ENCODE peak calls at places on chromosome 21, in six cellular contexts. W, C, Z, Q, V and P are unnamed samples.

GRCh38 chr21:25507522-25507921 is 99.8 kb downstream of the MRPL39 start:
- DNase-seq in W (peak; percentile 2), Z (no peak), Q (no peak), C (no peak), V (no peak), P (peak; percentile 5)

GRCh38 chr21:15023782-15024181 is 41.0 kb downstream of the NRIP1 start:
- DNase-seq in V (no peak), Z (no peak), C (no peak), Q (no peak), W (no peak), P (no peak)

GRCh38 chr21:39118604-39119215 is 64.5 kb downstream of the PSMG1 start:
- DNase-seq in V (no peak), Q (no peak), W (no peak), Z (no peak), C (no peak), P (no peak)

GRCh38 chr21:42806489-42807140 is 72.7 kb downstream of the WDR4 start:
- DNase-seq in C (no peak), W (no peak), V (no peak), Z (no peak), Q (no peak), P (no peak)

GRCh38 chr21:36968414-36968813 is 1.9 kb upstream of the HLCS start:
- DNase-seq in Z (no peak), C (no peak), W (no peak), Q (no peak), V (no peak), P (no peak)

GRCh38 chr21:38472709-38473108 is 25.6 kb downstream of the ERG start:
- DNase-seq in W (no peak), Z (no peak), Q (no peak), C (no peak), V (no peak), P (no peak)

GRCh38 chr21:38228115-38228514 is 28.7 kb upstream of the KCNJ15 start:
- DNase-seq in C (no peak), Q (no peak), W (no peak), V (no peak), Z (no peak), P (no peak)

GRCh38 chr21:24594082-24594481 is 1013.2 kb downstream of the MRPL39 start:
- DNase-seq in C (no peak), W (no peak), Q (peak; percentile 3), Z (no peak), V (no peak), P (no peak)

GRCh38 chr21:36125513-36126121 is 9.3 kb upstream of the CBR3 start:
- DNase-seq in Q (peak; percentile 67), Z (peak; percentile 58), V (no peak), W (peak; percentile 51), C (peak; percentile 32), P (peak; percentile 63)

GRCh38 chr21:23578027-23578426 is 2029.3 kb downstream of the MRPL39 start:
- DNase-seq in Q (no peak), W (no peak), V (no peak), Z (no peak), C (no peak), P (no peak)

GRCh38 chr21:36707763-36708511 is 9.0 kb downstream of the SIM2 start:
- DNase-seq in Z (no peak), C (no peak), W (no peak), Q (no peak), V (no peak), P (no peak)

GRCh38 chr21:39384674-39385298 is 35.9 kb upstream of the HMGN1 start:
- DNase-seq in Z (peak; percentile 45), C (peak; percentile 12), Q (no peak), W (no peak), V (no peak), P (peak; percentile 72)

GRCh38 chr21:16942703-16943102 is 570.1 kb upstream of the CXADR start:
- DNase-seq in V (no peak), Z (peak; percentile 26), Q (no peak), W (peak; percentile 28), C (peak; percentile 35), P (peak; percentile 0)

GRCh38 chr21:32189688-32190483 is 89.0 kb downstream of the MIS18A start:
- DNase-seq in W (no peak), C (no peak), Q (no peak), V (no peak), Z (no peak), P (no peak)

GRCh38 chr21:37367758-37368535 is 1.4 kb downstream of the DYRK1A start:
- DNase-seq in Q (peak; percentile 71), C (no peak), V (no peak), W (no peak), Z (peak; percentile 49), P (peak; percentile 60)

GRCh38 chr21:24023936-24024335 is 1583.3 kb downstream of the MRPL39 start:
- DNase-seq in V (no peak), W (no peak), C (no peak), Z (peak; percentile 17), Q (no peak), P (no peak)

GRCh38 chr21:32800056-32800455 is 28.5 kb upstream of the PAXBP1 start:
- DNase-seq in W (no peak), Q (no peak), Z (no peak), V (no peak), C (no peak), P (no peak)

GRCh38 chr21:42847726-42848125 is 31.6 kb downstream of the WDR4 start:
- DNase-seq in C (no peak), Q (no peak), V (no peak), W (no peak), Z (no peak), P (no peak)

GRCh38 chr21:33634254-33634653 is 7.3 kb downstream of the CRYZL1 start:
- DNase-seq in Q (no peak), Z (no peak), V (no peak), C (no peak), W (no peak), P (no peak)

GRCh38 chr21:36709030-36709867 is 10.3 kb downstream of the SIM2 start:
- DNase-seq in C (no peak), V (no peak), Q (no peak), Z (no peak), W (no peak), P (no peak)

GRCh38 chr21:32463889-32464300 is 51.4 kb downstream of the EVA1C start:
- DNase-seq in V (no peak), Z (peak; percentile 95), C (peak; percentile 82), Q (no peak), W (peak; percentile 90), P (no peak)

GRCh38 chr21:46064870-46065214 is 33.1 kb upstream of the COL6A2 start:
- DNase-seq in W (no peak), Z (no peak), V (no peak), Q (no peak), C (no peak), P (no peak)

GRCh38 chr21:46065993-46066842 is 31.7 kb upstream of the COL6A2 start:
- DNase-seq in Q (peak; percentile 27), C (no peak), W (no peak), Z (no peak), V (no peak), P (no peak)

GRCh38 chr21:46066843-46067331 is 31.0 kb upstream of the COL6A2 start:
- DNase-seq in W (no peak), V (no peak), C (no peak), Q (no peak), Z (no peak), P (no peak)

GRCh38 chr21:46063734-46064680 is 33.9 kb upstream of the COL6A2 start:
- DNase-seq in Z (no peak), Q (no peak), V (no peak), C (no peak), W (no peak), P (no peak)

GRCh38 chr21:46065215-46065992 is 32.5 kb upstream of the COL6A2 start:
- DNase-seq in C (no peak), V (no peak), Q (no peak), W (no peak), Z (no peak), P (no peak)
- TF ChIP-seq MAX in C (no peak), V (no peak), Q (no peak), W (no peak), Z (no peak), P (no peak)

DNA sequence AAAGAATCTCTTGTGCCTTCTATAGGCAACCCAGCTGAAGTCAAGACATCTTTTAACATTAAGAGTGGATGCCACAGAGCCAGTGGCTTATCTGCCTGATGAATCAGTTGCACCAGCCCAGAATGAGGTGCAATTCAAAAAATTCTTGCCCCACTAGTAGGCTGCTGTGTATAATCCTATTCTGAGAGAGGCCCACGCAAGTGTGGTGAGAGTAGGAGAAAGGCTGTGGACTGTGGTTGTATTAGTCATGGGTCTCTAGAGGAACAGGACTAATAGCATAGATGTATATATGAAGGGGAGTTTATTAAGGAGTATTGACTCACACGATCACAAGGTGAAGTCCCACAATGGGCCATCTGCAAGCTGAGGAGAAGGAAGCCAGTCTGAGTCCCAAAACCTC is 216.4 kb downstream of the LTN1 start:
- DNase-seq in W (no peak), Q (no peak), C (no peak), Z (no peak), V (no peak), P (peak; percentile 12)
- TF ChIP-seq MYC in W (no peak), Q (no peak), C (no peak), Z (no peak), V (no peak), P (no peak)

DNA sequence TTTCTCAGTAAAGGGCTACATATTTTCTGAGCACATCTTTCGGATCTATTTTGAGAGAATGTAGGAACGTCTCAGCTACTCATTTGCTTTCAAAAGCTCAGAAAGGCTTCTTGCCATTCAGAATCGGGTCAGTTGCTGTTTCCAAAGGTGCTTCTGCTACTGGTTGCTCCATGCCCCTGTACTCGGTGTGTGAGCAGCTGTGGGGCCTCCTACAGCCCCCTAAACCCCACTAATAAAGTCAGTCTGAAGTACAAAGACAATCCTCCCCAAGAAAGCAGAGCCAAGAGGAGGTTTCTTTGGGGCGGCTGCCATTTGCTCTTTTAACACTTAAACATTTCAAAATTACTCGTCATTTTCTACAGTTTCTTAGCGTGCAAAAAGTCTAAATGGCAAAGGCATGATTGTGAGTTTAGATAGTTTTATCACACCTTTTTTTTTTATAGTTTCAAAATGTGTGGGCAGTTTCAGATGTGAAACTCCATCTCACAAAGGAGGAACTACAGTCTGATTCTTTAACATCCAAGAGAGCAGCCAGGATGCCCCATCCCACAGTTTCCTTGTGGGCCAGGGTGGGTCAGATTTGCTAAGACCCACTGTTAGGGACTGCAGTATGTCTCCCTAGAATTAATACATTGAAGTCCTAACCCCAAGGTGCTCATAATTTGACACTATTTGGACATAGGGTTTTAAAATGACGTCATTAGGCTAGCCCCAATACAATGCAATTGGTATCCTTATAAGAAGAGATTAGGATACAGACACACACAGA is 4.1 kb downstream of the RUNX1 start:
- DNase-seq in W (no peak), Z (no peak), C (no peak), Q (no peak), V (no peak), P (no peak)
- H3K4me3 ChIP-seq in W (no peak overlapping the region), Z (no peak overlapping the region), C (no peak overlapping the region), Q (no peak overlapping the region), V (peak overlapping the region; percentile 48), P (no peak overlapping the region)

DNA sequence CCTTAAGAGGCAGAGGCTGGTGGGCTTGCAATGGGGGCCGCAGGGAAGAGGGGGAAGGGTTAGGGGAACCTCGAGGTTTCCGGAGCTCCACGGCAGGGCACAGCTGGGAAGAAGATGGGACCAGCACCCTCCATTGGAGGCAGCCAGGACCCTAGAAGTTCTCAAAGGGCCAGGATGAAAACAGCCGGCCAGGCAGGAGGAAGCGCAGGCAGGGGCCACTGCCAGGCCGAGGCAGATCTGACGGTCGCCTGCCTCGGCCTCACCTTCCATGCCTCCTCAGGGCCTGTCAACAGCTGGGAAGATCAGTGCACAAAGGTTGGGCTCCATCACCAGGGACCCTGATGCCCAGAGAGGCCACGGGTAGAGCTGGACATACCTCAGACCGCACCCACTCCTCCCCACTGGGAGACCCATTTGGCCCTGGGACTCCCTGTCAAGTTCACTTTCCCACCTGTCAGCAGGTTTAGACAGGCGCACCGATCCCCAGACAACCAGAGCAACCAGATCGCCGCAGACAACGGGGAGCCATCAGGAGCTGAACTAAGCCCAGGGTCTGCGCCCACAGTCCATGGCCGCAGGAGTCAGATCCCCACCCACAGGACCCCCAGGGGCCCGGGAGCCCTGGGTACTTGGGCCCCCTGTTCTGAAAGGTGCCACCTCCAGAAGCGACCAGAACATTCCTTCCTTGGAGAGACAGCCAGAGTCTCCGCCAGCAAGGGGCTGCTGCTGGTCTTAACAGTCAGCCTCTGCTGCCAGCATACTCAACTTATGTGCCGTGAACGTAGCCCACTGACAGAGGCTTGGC is 2.2 kb downstream of the SLC19A1 start:
- DNase-seq in V (no peak), Z (no peak), C (no peak), Q (no peak), W (no peak), P (no peak)
- TF ChIP-seq MAX in V (no peak), Z (no peak), C (no peak), Q (no peak), W (no peak), P (no peak)